ENCODE peak calls at places on chromosome 3, in seven cellular contexts. L, K, N, Q, E, G and D are unnamed samples. For H3K4me1 and H3K9me3, the result is how much of the 10 kb centered on the place peaks cover.

GRCh38 chr3:178623666-178624255 is 87.5 kb downstream of the KCNMB2 start:
- DNase-seq in L (no peak), K (no peak), N (no peak), Q (no peak), E (no peak), G (no peak), D (no peak)

GRCh38 chr3:45910892-45911291 is 24.5 kb downstream of the CCR9 start:
- DNase-seq in L (no peak), K (no peak), N (no peak), Q (no peak), E (no peak), G (no peak), D (no peak)

GRCh38 chr3:61938878-61939549 is 377.6 kb downstream of the PTPRG start:
- DNase-seq in L (no peak), K (no peak), N (no peak), Q (no peak), E (no peak), G (no peak), D (no peak)

GRCh38 chr3:37667359-37667758 is 194.3 kb upstream of the CTDSPL start:
- DNase-seq in L (peak), K (peak), N (peak), Q (no peak), E (no peak), G (no peak), D (no peak)

GRCh38 chr3:129558076-129558771 is 15.2 kb downstream of the H1-8 start:
- DNase-seq in L (no peak), K (no peak), N (no peak), Q (no peak), E (no peak), G (no peak), D (no peak)

GRCh38 chr3:71317749-71318458 is 265.6 kb downstream of the FOXP1 start:
- DNase-seq in L (no peak), K (no peak), N (peak), Q (no peak), E (no peak), G (no peak), D (peak)

GRCh38 chr3:131922356-131922755 is 112.5 kb downstream of the CPNE4 start:
- DNase-seq in L (no peak), K (no peak), N (no peak), Q (no peak), E (no peak), G (no peak), D (no peak)

GRCh38 chr3:10553586-10554235 is 48.3 kb upstream of the ATP2B2 start:
- DNase-seq in L (no peak), K (no peak), N (peak), Q (no peak), E (peak), G (no peak), D (no peak)

GRCh38 chr3:2765002-2765579 is 345.1 kb downstream of the IL5RA start:
- DNase-seq in L (no peak), K (no peak), N (peak), Q (no peak), E (peak), G (no peak), D (no peak)

GRCh38 chr3:110886514-110886913 is 185.1 kb upstream of the NECTIN3 start:
- DNase-seq in L (no peak), K (no peak), N (no peak), Q (no peak), E (no peak), G (no peak), D (no peak)

GRCh38 chr3:128269796-128270195 is 116.5 kb downstream of the EEFSEC start:
- DNase-seq in L (no peak), K (no peak), N (no peak), Q (no peak), E (peak), G (no peak), D (no peak)

GRCh38 chr3:45226206-45226915 is at the start of gene TMEM158:
- DNase-seq in L (peak), K (peak), N (peak), Q (no peak), E (peak), G (peak), D (peak)

GRCh38 chr3:191065183-191065805 is 133.7 kb upstream of the OSTN start:
- DNase-seq in L (no peak), K (no peak), N (no peak), Q (no peak), E (no peak), G (no peak), D (no peak)

GRCh38 chr3:11154953-11155325 is 646 bp downstream of the HRH1 start:
- DNase-seq in L (no peak), K (no peak), N (no peak), Q (no peak), E (peak), G (no peak), D (no peak)

GRCh38 chr3:171251842-171252241 is 208.4 kb downstream of the TNIK start:
- DNase-seq in L (no peak), K (no peak), N (no peak), Q (no peak), E (no peak), G (no peak), D (no peak)

GRCh38 chr3:165642761-165643432 is 194.3 kb downstream of the BCHE start:
- DNase-seq in L (no peak), K (no peak), N (no peak), Q (no peak), E (no peak), G (peak), D (peak)

GRCh38 chr3:39404943-39405686 is 1.4 kb upstream of the RPSA start:
- DNase-seq in L (no peak), K (no peak), N (no peak), Q (no peak), E (peak), G (no peak), D (no peak)

GRCh38 chr3:48560648-48561018 is 2.9 kb downstream of the UCN2 start:
- DNase-seq in L (peak), K (peak), N (no peak), Q (no peak), E (no peak), G (peak), D (no peak)

GRCh38 chr3:128073807-128074206 is 21.6 kb downstream of the SEC61A1 start:
- DNase-seq in L (no peak), K (no peak), N (no peak), Q (no peak), E (no peak), G (no peak), D (no peak)

GRCh38 chr3:20528180-20528579 is 342.2 kb upstream of the SGO1 start:
- DNase-seq in L (no peak), K (no peak), N (no peak), Q (no peak), E (no peak), G (no peak), D (no peak)

GRCh38 chr3:20529911-20530310 is 343.9 kb upstream of the SGO1 start:
- DNase-seq in L (no peak), K (no peak), N (no peak), Q (no peak), E (no peak), G (no peak), D (no peak)

DNA sequence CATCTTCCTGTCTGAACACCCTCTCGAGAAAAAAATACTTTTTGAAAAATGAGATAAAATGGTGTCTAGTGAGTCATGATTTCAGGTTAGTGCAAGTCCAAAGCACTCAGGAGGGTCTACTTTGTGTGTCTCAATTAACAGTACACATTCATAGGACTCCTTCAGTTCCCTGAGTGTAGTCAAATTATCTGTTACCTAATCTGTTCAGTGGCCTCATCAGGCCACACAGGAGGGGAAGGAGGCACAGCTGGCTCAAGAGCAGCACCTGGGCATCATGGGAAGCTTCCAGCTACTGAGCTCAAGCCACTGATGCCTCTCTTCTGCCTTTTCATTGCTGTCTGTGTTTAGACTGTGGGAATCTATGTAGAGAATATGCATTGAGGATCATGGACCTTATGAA is 341.4 kb upstream of the SGO1 start:
- DNase-seq in L (no peak), K (no peak), N (no peak), Q (no peak), E (no peak), G (no peak), D (no peak)
- H3K27ac ChIP-seq in L (no peak), K (no peak), N (no peak), Q (no peak), E (no peak), G (no peak), D (no peak)

GRCh38 chr3:113746955-113747718 is at the start of gene ATP6V1A:
- DNase-seq in L (peak), K (peak), N (peak), Q (peak), E (peak), G (peak), D (peak)
- H3K4me1 ChIP-seq in L (under half), K (under half), N (half or more), Q (under half), E (under half), G (under half), D (under half)

GRCh38 chr3:25652921-25653320 is 11.8 kb downstream of the TOP2B start:
- DNase-seq in L (no peak), K (no peak), N (no peak), Q (no peak), E (no peak), G (no peak), D (no peak)
- H3K9me3 ChIP-seq in L (under half), K (under half), N (under half), Q (under half), E (under half), G (under half), D (under half)

DNA sequence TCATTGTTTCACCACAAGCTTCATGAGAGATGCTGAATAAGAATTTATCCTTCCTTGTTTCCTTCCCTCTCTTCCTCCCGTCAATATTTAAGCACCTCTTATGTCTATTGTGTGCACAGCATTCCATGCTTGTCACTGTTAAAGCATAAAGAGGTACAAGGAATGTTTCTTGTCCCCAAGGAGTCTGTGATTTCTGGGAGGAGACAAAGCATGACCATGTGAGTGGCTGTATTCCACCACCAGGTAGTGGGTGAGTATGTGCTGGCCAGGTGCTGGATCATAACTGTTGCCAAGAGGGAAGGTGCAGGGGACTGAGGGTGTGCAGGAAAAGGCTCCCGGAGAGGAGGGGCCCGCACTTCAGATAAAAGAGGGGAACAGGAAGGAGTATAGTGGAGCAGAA is 62.9 kb upstream of the GSK3B start:
- DNase-seq in L (no peak), K (no peak), N (no peak), Q (no peak), E (no peak), G (no peak), D (no peak)
- H3K27ac ChIP-seq in L (no peak), K (no peak), N (no peak), Q (no peak), E (no peak), G (no peak), D (no peak)

GRCh38 chr3:14925729-14926591 is 21.4 kb upstream of the NR2C2 start:
- DNase-seq in L (no peak), K (no peak), N (peak), Q (no peak), E (peak), G (no peak), D (peak)
- H3K4me1 ChIP-seq in L (under half), K (under half), N (under half), Q (under half), E (under half), G (under half), D (under half)

DNA sequence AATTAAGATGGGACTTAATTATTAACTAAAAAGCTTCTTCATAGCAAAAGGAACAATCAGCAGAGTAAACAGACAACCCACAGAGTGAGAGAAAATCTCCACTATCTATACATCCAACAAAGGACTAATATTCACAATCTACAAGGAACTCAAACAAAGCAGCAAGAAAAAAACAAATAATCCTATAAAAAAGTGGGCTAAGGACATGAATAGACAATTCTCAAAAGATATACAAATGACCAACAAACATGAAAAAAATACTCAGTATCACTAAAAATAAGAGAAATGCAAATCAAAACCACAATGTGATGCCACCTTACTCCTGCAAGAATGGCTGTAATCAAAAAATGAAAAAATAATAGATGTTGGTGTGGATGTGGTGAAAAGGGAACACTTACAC is 103.3 kb downstream of the TBL1XR1 start:
- DNase-seq in L (no peak), K (no peak), N (no peak), Q (no peak), E (no peak), G (no peak), D (no peak)
- H3K9me3 ChIP-seq in L (under half), K (under half), N (under half), Q (under half), E (under half), G (under half), D (under half)

GRCh38 chr3:188431553-188431952 is 277.6 kb downstream of the LPP start:
- DNase-seq in L (no peak), K (no peak), N (no peak), Q (no peak), E (no peak), G (no peak), D (peak)

GRCh38 chr3:188432826-188433525 is 279.0 kb downstream of the LPP start:
- DNase-seq in L (no peak), K (no peak), N (no peak), Q (no peak), E (no peak), G (peak), D (peak)

GRCh38 chr3:188435266-188435665 is 281.3 kb downstream of the LPP start:
- DNase-seq in L (no peak), K (no peak), N (no peak), Q (no peak), E (no peak), G (no peak), D (no peak)

GRCh38 chr3:188434594-188434993 is 280.6 kb downstream of the LPP start:
- DNase-seq in L (no peak), K (no peak), N (no peak), Q (no peak), E (no peak), G (no peak), D (no peak)

GRCh38 chr3:188433526-188433855 is 279.5 kb downstream of the LPP start:
- DNase-seq in L (no peak), K (no peak), N (no peak), Q (no peak), E (no peak), G (no peak), D (no peak)
- H3K27ac ChIP-seq in L (peak), K (no peak), N (no peak), Q (no peak), E (no peak), G (peak), D (peak)

DNA sequence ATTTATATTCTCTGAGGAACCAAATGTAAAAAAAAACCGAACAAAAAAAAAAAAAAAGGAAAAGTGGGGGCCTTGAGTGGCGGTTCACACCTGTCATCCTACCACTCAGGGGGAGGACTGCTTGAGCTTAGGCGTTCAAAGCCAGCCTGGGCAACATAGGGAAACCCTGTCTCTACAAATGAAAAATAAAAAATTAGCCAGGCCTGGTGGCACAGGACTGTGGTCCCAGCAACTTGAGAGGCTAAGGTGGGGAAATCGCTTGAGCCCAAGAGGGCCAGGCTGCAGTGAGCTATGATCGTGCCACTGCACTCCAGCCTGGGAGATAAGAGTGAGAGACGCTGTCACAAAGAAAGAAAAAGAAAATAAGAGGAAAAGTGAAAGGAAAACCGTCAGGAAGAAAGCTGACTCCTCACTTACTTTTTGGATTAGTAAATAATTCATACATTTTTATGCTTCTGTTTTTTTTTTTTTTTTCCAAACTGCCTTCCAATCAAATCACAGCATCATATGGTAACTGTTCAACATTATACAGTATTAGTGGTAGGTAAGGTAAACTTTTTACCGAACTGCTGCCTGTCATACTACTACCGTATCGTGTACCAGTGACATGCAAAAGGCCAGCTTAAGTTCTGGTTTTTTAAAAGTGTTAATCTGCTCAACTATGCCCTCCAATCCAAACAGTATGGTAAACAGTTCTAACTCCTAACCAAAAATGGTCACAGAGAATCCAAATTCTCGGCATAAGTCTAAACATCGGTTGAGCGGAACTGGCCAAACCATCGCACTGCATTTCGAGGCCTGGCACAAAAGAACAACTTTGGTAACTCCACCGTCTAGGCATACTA is 1.2 kb downstream of the PHC3 start:
- DNase-seq in L (no peak), K (no peak), N (peak), Q (no peak), E (no peak), G (no peak), D (peak)
- H3K4me1 ChIP-seq in L (under half), K (under half), N (under half), Q (under half), E (under half), G (under half), D (under half)

DNA sequence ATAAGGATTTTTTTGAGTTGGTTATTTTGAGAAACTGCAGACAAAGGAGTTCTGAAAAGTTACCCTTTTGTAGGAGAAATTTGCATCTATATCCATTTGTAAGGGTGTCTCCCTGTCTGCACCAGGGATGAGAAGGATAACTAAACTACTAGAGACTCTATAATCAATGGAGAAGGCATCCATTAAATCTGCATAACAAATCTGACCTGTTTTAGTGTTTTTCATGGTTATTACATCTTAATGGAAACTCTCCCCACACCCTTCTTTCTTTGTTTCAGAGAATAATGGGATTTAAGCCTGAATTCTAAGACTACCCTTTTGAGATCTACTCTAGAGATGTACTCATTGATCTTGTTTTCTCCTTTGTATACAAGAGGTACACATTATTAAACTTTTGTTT is 82.0 kb upstream of the DAZL start:
- DNase-seq in L (no peak), K (no peak), N (no peak), Q (no peak), E (no peak), G (no peak), D (no peak)
- H3K9me3 ChIP-seq in L (under half), K (under half), N (under half), Q (under half), E (under half), G (under half), D (under half)

GRCh38 chr3:152331018-152331541 is 62.4 kb downstream of the MBNL1 start:
- DNase-seq in L (no peak), K (no peak), N (no peak), Q (no peak), E (no peak), G (no peak), D (no peak)

GRCh38 chr3:152328841-152329240 is 60.1 kb downstream of the MBNL1 start:
- DNase-seq in L (no peak), K (no peak), N (no peak), Q (no peak), E (no peak), G (no peak), D (no peak)

GRCh38 chr3:152333928-152334327 is 65.2 kb downstream of the MBNL1 start:
- DNase-seq in L (no peak), K (no peak), N (no peak), Q (no peak), E (no peak), G (no peak), D (no peak)

GRCh38 chr3:152331975-152332374 is 63.2 kb downstream of the MBNL1 start:
- DNase-seq in L (no peak), K (no peak), N (no peak), Q (no peak), E (no peak), G (no peak), D (no peak)

GRCh38 chr3:152330565-152330964 is 61.8 kb downstream of the MBNL1 start:
- DNase-seq in L (no peak), K (no peak), N (no peak), Q (no peak), E (no peak), G (no peak), D (no peak)
- H3K27ac ChIP-seq in L (peak), K (no peak), N (no peak), Q (peak), E (no peak), G (peak), D (no peak)